ENCODE peak calls at places on chromosome 6, in six cellular contexts. B is fibroblast of the aortic adventitia; V is AG09309; L is astrocyte of the spinal cord; Z is psoas muscle; I is CD8-positive, alpha-beta T cell. T is an unnamed sample.

GRCh38 chr6:167833396-167833763 is 6.7 kb downstream of the AFDN start:
- DNase-seq in B (no peak), V (no peak), L (no peak), Z (no peak), I (no peak), T (no peak)

GRCh38 chr6:6717953-6718352 is 129.4 kb downstream of the LY86 start:
- DNase-seq in B (no peak), V (no peak), L (no peak), Z (no peak), I (no peak), T (no peak)

GRCh38 chr6:167546611-167547327 is 221.9 kb downstream of the TTLL2 start:
- DNase-seq in B (no peak), V (no peak), L (no peak), Z (no peak), I (no peak), T (no peak)

GRCh38 chr6:31058128-31058894 is 48.0 kb downstream of the MUC22 start:
- DNase-seq in B (peak), V (peak), L (peak), Z (no peak), I (no peak), T (peak)

GRCh38 chr6:24401458-24401857 is 1.3 kb upstream of the MRS2 start:
- DNase-seq in B (no peak), V (no peak), L (no peak), Z (no peak), I (no peak), T (no peak)

GRCh38 chr6:21438986-21439352 is 154.6 kb upstream of the SOX4 start:
- DNase-seq in B (no peak), V (no peak), L (no peak), Z (no peak), I (no peak), T (peak)

GRCh38 chr6:137958809-137959565 is 91.9 kb downstream of the TNFAIP3 start:
- DNase-seq in B (peak), V (peak), L (no peak), Z (no peak), I (no peak), T (no peak)

GRCh38 chr6:1858191-1858590 is 248.5 kb downstream of the FOXC1 start:
- DNase-seq in B (peak), V (no peak), L (no peak), Z (no peak), I (no peak), T (no peak)

GRCh38 chr6:18595774-18596528 is 208.8 kb downstream of the RNF144B start:
- DNase-seq in B (peak), V (peak), L (peak), Z (no peak), I (peak), T (peak)

GRCh38 chr6:20747996-20748395 is 213.7 kb downstream of the CDKAL1 start:
- DNase-seq in B (no peak), V (no peak), L (peak), Z (no peak), I (no peak), T (peak)

GRCh38 chr6:127834136-127834535 is 66.7 kb downstream of the THEMIS start:
- DNase-seq in B (no peak), V (no peak), L (no peak), Z (no peak), I (no peak), T (no peak)

GRCh38 chr6:159540152-159540551 is 152.9 kb downstream of the SOD2 start:
- DNase-seq in B (no peak), V (no peak), L (no peak), Z (no peak), I (no peak), T (no peak)

GRCh38 chr6:47787620-47788497 is 6.0 kb downstream of the OPN5 start:
- DNase-seq in B (peak), V (peak), L (peak), Z (peak), I (peak), T (peak)

GRCh38 chr6:119256392-119256791 is 93.2 kb downstream of the MAN1A1 start:
- DNase-seq in B (no peak), V (no peak), L (no peak), Z (no peak), I (no peak), T (no peak)

GRCh38 chr6:31068738-31069340 is 43.5 kb downstream of the C6orf15 start:
- DNase-seq in B (peak), V (no peak), L (peak), Z (peak), I (peak), T (peak)

GRCh38 chr6:160424256-160424655 is 76.1 kb downstream of the SLC22A3 start:
- DNase-seq in B (no peak), V (no peak), L (no peak), Z (no peak), I (no peak), T (no peak)

GRCh38 chr6:45479834-45480696 is 102.3 kb upstream of the SUPT3H start:
- DNase-seq in B (no peak), V (peak), L (peak), Z (no peak), I (no peak), T (peak)

GRCh38 chr6:168574075-168574698 is 133.2 kb downstream of the SMOC2 start:
- DNase-seq in B (no peak), V (no peak), L (no peak), Z (no peak), I (no peak), T (no peak)

GRCh38 chr6:5516036-5516435 is 254.7 kb downstream of the FARS2 start:
- DNase-seq in B (no peak), V (no peak), L (no peak), Z (no peak), I (no peak), T (no peak)

GRCh38 chr6:169898788-169899480 is 147.5 kb downstream of the ERMARD start:
- DNase-seq in B (no peak), V (no peak), L (no peak), Z (no peak), I (no peak), T (no peak)

GRCh38 chr6:74979065-74979766 is 226.6 kb downstream of the COL12A1 start:
- DNase-seq in B (no peak), V (no peak), L (no peak), Z (no peak), I (no peak), T (no peak)

GRCh38 chr6:111764238-111765182 is 108.7 kb downstream of the FYN start:
- DNase-seq in B (no peak), V (no peak), L (peak), Z (no peak), I (peak), T (no peak)

GRCh38 chr6:52392944-52393343 is 27.2 kb upstream of the EFHC1 start:
- DNase-seq in B (peak), V (peak), L (peak), Z (no peak), I (no peak), T (no peak)

GRCh38 chr6:143940011-143940597 is 68.0 kb downstream of the PLAGL1 start:
- DNase-seq in B (peak), V (peak), L (peak), Z (no peak), I (peak), T (peak)

GRCh38 chr6:1865585-1865984 is 255.9 kb downstream of the FOXC1 start:
- DNase-seq in B (no peak), V (no peak), L (no peak), Z (no peak), I (no peak), T (no peak)

GRCh38 chr6:110609101-110609500 is 132.7 kb upstream of the SLC22A16 start:
- DNase-seq in B (peak), V (no peak), L (no peak), Z (no peak), I (no peak), T (no peak)

GRCh38 chr6:45607818-45608217 is 230.1 kb upstream of the SUPT3H start:
- DNase-seq in B (peak), V (no peak), L (peak), Z (no peak), I (no peak), T (no peak)

GRCh38 chr6:139277161-139277560 is 14.6 kb downstream of the TXLNB start:
- DNase-seq in B (peak), V (no peak), L (no peak), Z (no peak), I (no peak), T (no peak)

GRCh38 chr6:91023529-91023928 is 436.7 kb upstream of the MAP3K7 start:
- DNase-seq in B (no peak), V (no peak), L (no peak), Z (no peak), I (no peak), T (no peak)

GRCh38 chr6:76876922-76877553 is 586.3 kb downstream of the HTR1B start:
- DNase-seq in B (peak), V (no peak), L (peak), Z (no peak), I (no peak), T (no peak)

GRCh38 chr6:80165143-80165542 is 58.7 kb downstream of the BCKDHB start:
- DNase-seq in B (no peak), V (no peak), L (no peak), Z (no peak), I (no peak), T (no peak)

GRCh38 chr6:52356017-52356416 is 5.9 kb upstream of the PAQR8 start:
- DNase-seq in B (no peak), V (no peak), L (no peak), Z (no peak), I (no peak), T (no peak)

GRCh38 chr6:37140145-37140544 is 29.8 kb upstream of the PIM1 start:
- DNase-seq in B (no peak), V (no peak), L (no peak), Z (no peak), I (no peak), T (no peak)

GRCh38 chr6:63403725-63404124 is 83.9 kb upstream of the LGSN start:
- DNase-seq in B (no peak), V (no peak), L (no peak), Z (no peak), I (no peak), T (no peak)

GRCh38 chr6:4647414-4648365 is 128.5 kb upstream of the CDYL start:
- DNase-seq in B (peak), V (peak), L (peak), Z (peak), I (no peak), T (peak)

GRCh38 chr6:148697895-148698440 is 48.9 kb upstream of the UST start:
- DNase-seq in B (no peak), V (no peak), L (no peak), Z (no peak), I (no peak), T (no peak)

GRCh38 chr6:148700047-148700712 is 46.6 kb upstream of the UST start:
- DNase-seq in B (peak), V (no peak), L (no peak), Z (no peak), I (no peak), T (no peak)

GRCh38 chr6:148701393-148701774 is 45.4 kb upstream of the UST start:
- DNase-seq in B (no peak), V (no peak), L (no peak), Z (no peak), I (no peak), T (no peak)

GRCh38 chr6:148698671-148699180 is 48.1 kb upstream of the UST start:
- DNase-seq in B (no peak), V (no peak), L (no peak), Z (no peak), I (no peak), T (no peak)

GRCh38 chr6:148700713-148701392 is 46.0 kb upstream of the UST start:
- DNase-seq in B (peak), V (no peak), L (peak), Z (no peak), I (no peak), T (no peak)
- H3K4me3 ChIP-seq in B (peak), V (peak), L (peak), Z (peak), I (peak), T (peak)

DNA sequence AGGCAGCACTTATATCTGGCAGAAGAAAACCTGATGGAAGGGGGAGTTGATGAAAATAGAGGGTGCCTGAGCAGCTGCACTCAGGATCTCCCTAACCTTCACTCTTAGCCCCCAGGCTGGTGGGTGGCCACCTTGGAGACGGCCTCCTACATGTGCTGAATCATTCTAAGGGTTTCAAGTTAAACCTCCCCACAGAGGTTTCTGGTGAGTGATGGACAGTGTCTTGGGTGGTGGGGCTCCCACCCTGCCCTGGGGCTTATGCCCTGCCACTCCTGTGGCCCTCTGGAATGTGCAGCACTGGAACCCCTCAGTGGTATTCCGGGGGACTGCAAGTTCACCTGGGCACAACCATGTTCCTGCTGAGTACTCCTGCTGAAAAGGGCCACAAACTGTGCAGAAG is 357.2 kb downstream of the CD83 start:
- DNase-seq in B (no peak), V (no peak), L (no peak), Z (no peak), I (no peak), T (no peak)
- TF ChIP-seq CTCF in B (no peak), V (no peak), L (no peak), Z (no peak), I (no peak), T (no peak)

GRCh38 chr6:41200296-41200900 is 551 bp downstream of the TREML2 start:
- DNase-seq in B (peak), V (no peak), L (no peak), Z (no peak), I (peak), T (no peak)

GRCh38 chr6:41199427-41200246 is 1.3 kb downstream of the TREML2 start:
- DNase-seq in B (no peak), V (no peak), L (no peak), Z (no peak), I (peak), T (no peak)

GRCh38 chr6:41201784-41202181 is 834 bp upstream of the TREML2 start:
- DNase-seq in B (no peak), V (no peak), L (no peak), Z (no peak), I (no peak), T (no peak)

GRCh38 chr6:41204156-41204555 is 3.2 kb upstream of the TREML2 start:
- DNase-seq in B (no peak), V (no peak), L (no peak), Z (no peak), I (no peak), T (no peak)

GRCh38 chr6:41200901-41201783 is at the start of gene TREML2:
- DNase-seq in B (no peak), V (no peak), L (no peak), Z (no peak), I (no peak), T (no peak)
- H3K4me3 ChIP-seq in B (no peak), V (no peak), L (no peak), Z (no peak), I (peak), T (no peak)

GRCh38 chr6:69705954-69706353 is 90.9 kb downstream of the LMBRD1 start:
- DNase-seq in B (no peak), V (no peak), L (no peak), Z (no peak), I (no peak), T (no peak)
- TF ChIP-seq CTCF in B (no peak), V (no peak), L (no peak), Z (no peak), I (no peak), T (no peak)

DNA sequence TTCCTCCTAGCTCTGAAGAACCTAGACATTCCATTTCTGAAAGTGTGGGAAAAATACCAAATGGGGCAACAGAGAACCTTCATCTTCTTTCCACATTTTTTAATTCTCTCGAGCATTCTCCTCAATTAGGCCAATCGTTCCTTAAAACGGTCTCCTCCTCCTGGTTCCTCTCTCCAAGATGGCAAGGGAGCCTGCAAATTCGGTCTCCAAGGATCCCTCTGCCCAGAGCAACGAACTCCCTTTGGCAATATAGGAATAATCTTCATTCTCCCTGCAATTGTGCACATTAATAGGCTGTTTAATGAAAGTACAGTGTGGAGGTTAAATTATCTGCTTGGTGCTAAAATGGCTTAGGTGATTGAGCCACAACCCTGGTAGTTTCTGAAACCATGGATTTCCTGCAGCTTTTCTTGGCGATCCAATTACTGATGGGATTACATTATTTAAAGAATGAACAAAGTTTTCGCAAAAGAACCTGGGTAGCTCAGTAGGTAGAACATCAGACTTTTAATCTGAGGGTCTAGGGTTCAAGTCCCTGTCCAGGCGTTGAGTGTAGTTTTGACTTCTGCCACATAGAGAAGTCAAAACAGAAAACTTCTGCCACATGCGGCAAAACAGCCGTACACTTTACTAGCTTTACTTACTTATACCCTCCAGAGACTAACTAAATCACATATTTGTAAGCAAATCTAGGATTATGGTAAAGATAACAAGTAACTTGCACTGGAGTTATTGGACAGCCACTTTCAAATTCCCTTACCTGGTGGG is 102.9 kb upstream of the ZNF184 start:
- DNase-seq in B (no peak), V (no peak), L (no peak), Z (no peak), I (no peak), T (no peak)
- H3K4me3 ChIP-seq in B (no peak), V (no peak), L (no peak), Z (no peak), I (no peak), T (no peak)

DNA sequence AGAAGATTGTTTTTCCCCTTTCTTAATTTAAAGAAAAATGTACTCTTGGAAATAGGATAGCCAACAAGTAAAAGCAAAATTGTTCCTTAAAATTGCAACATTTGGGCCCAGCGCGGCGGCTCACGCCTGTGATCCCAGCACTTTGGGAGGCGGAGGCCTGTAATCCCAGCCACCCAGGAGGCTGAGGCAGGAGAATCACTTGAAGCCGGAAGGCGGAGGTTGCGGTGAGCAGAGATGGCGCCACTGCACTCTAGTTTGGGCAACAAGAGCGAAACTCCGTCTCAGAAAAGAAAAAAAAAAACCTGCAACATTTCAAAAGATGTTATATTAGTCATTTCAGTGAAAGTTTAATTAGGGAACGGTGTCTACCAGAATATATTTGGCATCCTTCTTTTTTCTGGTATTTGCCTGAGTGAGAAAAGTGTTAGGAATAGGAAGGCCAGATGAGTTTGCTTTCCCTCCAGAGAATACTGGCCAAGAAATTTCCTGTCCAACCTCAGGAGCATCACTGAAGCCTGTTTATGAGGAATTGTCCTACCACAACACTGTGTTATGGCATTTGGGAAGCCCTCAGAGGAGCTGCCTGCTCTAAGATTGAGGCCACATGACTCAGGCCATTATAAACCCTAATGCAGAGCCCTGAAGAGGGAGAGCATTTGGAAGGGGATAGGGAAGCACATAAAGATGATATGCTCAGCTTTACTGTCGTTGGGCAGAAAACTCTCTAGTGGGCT is 1.2 kb upstream of the GJA1 start:
- DNase-seq in B (no peak), V (peak), L (no peak), Z (no peak), I (no peak), T (no peak)
- TF ChIP-seq CTCF in B (no peak), V (no peak), L (no peak), Z (no peak), I (no peak), T (no peak)

DNA sequence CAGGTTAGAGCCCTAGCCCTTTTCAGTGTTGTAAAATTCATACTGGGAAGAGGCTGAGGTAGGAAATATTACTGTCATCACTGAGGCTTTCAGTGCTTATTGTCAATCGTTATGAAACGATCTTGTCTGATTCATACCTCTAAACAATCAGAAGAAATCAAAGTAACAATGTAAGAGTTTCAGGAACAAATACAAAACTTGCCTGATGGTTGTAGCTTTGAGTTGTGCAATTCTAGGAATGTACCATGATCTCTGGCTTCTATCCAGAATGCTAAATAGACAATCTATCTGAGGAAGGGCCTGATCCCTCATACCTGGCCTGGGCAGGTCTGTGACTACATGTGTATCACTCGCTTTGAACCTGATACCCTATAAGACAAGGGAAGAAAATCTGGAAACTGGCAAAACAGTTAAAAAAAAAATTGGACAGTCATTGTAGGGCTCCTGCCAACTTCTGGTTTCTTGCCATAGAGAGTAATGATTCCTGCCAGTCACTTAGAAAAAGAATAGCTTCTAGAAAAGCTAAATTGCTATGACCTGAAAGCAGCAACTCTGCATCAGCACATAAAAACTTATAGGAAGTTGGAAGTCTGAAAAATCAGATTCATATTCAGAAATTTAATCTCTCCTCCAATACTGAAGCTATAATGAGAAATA is 234.7 kb downstream of the BTBD9 start:
- DNase-seq in B (peak), V (no peak), L (peak), Z (no peak), I (no peak), T (no peak)
- H3K4me3 ChIP-seq in B (no peak), V (no peak), L (no peak), Z (no peak), I (no peak), T (no peak)

T was measured in astrocyte of the cerebellum.